ENCODE peak calls at places on chromosomes 16 and 17, in ten cellular contexts. V is HCT116; Y is body of pancreas; F is neural progenitor cell; J is K562; W is NT2/D1; R is Peyer's patch; T is MM.1S; K is psoas muscle; H is CD8-positive, alpha-beta T cell. D is an unnamed sample. For H3K4me1, the result is how much of the 10 kb centered on the place peaks cover.

GRCh38 chr16:79509221-79509631 is 91.3 kb downstream of the MAF start:
- DNase-seq in V (no peak), Y (peak), F (peak), J (no peak), W (no peak), R (no peak), T (no peak), K (peak), H (no peak), D (no peak)

GRCh38 chr16:50539822-50540710 is 8.1 kb upstream of the NKD1 start:
- DNase-seq in V (no peak), Y (no peak), F (peak), J (no peak), W (no peak), R (no peak), T (no peak), K (no peak), H (no peak), D (peak)

GRCh38 chr17:42288078-42288984 is at the start of gene STAT5A:
- DNase-seq in V (no peak), Y (peak), F (peak), J (peak), W (peak), R (peak), T (peak), K (peak), H (peak), D (peak)

GRCh38 chr17:80822700-80823410 is 168.8 kb upstream of the CHMP6 start:
- DNase-seq in V (no peak), Y (no peak), F (no peak), J (no peak), W (no peak), R (peak), T (peak), K (no peak), H (no peak), D (peak)

GRCh38 chr17:79192503-79193500 is 118.2 kb downstream of the ENGASE start:
- DNase-seq in V (no peak), Y (peak), F (peak), J (peak), W (peak), R (no peak), T (peak), K (peak), H (peak), D (no peak)

GRCh38 chr16:57028086-57028485 is 38.7 kb downstream of the NLRC5 start:
- DNase-seq in V (no peak), Y (no peak), F (no peak), J (no peak), W (peak), R (no peak), T (peak), K (no peak), H (no peak), D (peak)

GRCh38 chr17:44417553-44417952 is 28.1 kb upstream of the ITGA2B start:
- DNase-seq in V (peak), Y (no peak), F (no peak), J (no peak), W (no peak), R (no peak), T (no peak), K (no peak), H (no peak), D (no peak)

GRCh38 chr17:55680983-55681382 is 41.7 kb downstream of the TMEM100 start:
- DNase-seq in V (no peak), Y (no peak), F (no peak), J (no peak), W (no peak), R (no peak), T (no peak), K (no peak), H (no peak), D (no peak)

GRCh38 chr16:87924041-87924851 is 12.1 kb downstream of the CA5A start:
- DNase-seq in V (no peak), Y (peak), F (no peak), J (no peak), W (no peak), R (no peak), T (no peak), K (no peak), H (no peak), D (no peak)

GRCh38 chr16:1042776-1043349 is 29.7 kb upstream of the SSTR5 start:
- DNase-seq in V (no peak), Y (peak), F (no peak), J (peak), W (no peak), R (no peak), T (peak), K (no peak), H (no peak), D (no peak)

GRCh38 chr17:61463068-61463980 is 11.1 kb downstream of the TBX4 start:
- DNase-seq in V (no peak), Y (no peak), F (no peak), J (peak), W (no peak), R (peak), T (no peak), K (no peak), H (no peak), D (peak)

GRCh38 chr17:61467416-61468262 is 15.4 kb downstream of the TBX4 start:
- DNase-seq in V (peak), Y (peak), F (peak), J (peak), W (no peak), R (peak), T (no peak), K (no peak), H (no peak), D (peak)

GRCh38 chr17:61464121-61464905 is 12.1 kb downstream of the TBX4 start:
- DNase-seq in V (no peak), Y (no peak), F (no peak), J (no peak), W (no peak), R (peak), T (no peak), K (no peak), H (no peak), D (no peak)

GRCh38 chr17:61466246-61466645 is 14.0 kb downstream of the TBX4 start:
- DNase-seq in V (no peak), Y (no peak), F (no peak), J (no peak), W (no peak), R (peak), T (no peak), K (no peak), H (no peak), D (no peak)

GRCh38 chr17:61465550-61466237 is 13.5 kb downstream of the TBX4 start:
- DNase-seq in V (no peak), Y (no peak), F (no peak), J (no peak), W (no peak), R (peak), T (no peak), K (no peak), H (no peak), D (no peak)
- H3K4me1 ChIP-seq in V (under half), Y (under half), F (under half), J (under half), W (under half), R (under half), T (under half), K (under half), H (under half), D (half or more)

DNA sequence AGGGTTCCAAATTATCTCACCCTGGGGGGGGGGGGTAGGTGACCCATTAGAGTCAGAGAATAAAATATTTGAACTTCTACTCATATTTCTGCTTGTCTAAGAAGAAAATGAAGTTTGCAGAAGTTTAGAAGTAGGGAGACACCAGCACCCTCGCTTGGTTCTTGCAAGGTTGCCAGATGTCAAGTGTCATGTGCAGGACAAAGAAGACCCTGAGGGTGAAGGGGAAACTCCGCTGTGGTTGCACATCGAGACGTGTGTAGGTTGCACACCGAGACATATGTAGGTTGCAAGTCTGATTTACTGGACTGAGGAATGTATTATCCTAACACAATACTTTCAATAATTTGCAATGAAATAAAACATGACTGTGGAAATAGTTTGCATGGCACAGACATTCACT is 42.4 kb upstream of the IRF8 start:
- DNase-seq in V (no peak), Y (no peak), F (no peak), J (no peak), W (no peak), R (no peak), T (no peak), K (no peak), H (no peak), D (no peak)
- H3K4me1 ChIP-seq in V (under half), Y (under half), F (under half), J (under half), W (under half), R (under half), T (under half), K (under half), H (under half), D (under half)

GRCh38 chr17:16962804-16963203 is 9.1 kb downstream of the TNFRSF13B start:
- DNase-seq in V (peak), Y (no peak), F (no peak), J (peak), W (no peak), R (no peak), T (no peak), K (no peak), H (no peak), D (no peak)
- H3K4me1 ChIP-seq in V (under half), Y (under half), F (under half), J (under half), W (under half), R (under half), T (half or more), K (under half), H (under half), D (under half)

GRCh38 chr17:4946312-4946976 is 1.9 kb downstream of the PFN1 start:
- DNase-seq in V (no peak), Y (no peak), F (no peak), J (no peak), W (no peak), R (no peak), T (no peak), K (no peak), H (no peak), D (no peak)

GRCh38 chr17:4948166-4948996 is at the start of gene PFN1:
- DNase-seq in V (peak), Y (peak), F (peak), J (peak), W (peak), R (peak), T (peak), K (peak), H (peak), D (peak)

GRCh38 chr17:4945944-4946280 is 2.4 kb downstream of the PFN1 start:
- DNase-seq in V (no peak), Y (no peak), F (no peak), J (no peak), W (no peak), R (no peak), T (no peak), K (no peak), H (no peak), D (no peak)

GRCh38 chr17:4947411-4948165 is 742 bp downstream of the PFN1 start:
- DNase-seq in V (no peak), Y (peak), F (peak), J (peak), W (no peak), R (peak), T (peak), K (peak), H (peak), D (no peak)

DNA sequence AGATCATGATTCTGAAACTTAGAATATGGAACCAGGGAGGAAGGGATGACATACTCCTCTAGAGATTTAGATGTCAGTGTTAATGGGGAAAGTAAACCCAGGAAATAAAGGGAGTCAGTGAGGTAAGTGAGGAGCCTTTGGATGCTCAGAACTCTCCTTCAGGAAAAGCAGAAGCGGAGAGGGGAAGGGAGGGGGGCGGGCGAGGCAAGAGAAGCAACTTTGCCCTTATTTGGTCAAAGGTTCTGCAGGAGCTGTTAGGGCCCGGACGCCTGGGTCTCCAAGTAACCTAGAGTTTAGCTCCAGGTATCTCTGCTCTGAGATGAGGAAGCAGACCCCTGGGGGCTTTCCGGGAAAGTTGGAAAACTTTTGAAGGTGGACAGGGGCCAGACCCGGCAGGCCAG is 1.3 kb downstream of the PFN1 start:
- DNase-seq in V (no peak), Y (no peak), F (peak), J (peak), W (no peak), R (no peak), T (no peak), K (no peak), H (no peak), D (no peak)
- H3K4me1 ChIP-seq in V (half or more), Y (under half), F (under half), J (under half), W (under half), R (under half), T (under half), K (under half), H (half or more), D (under half)

GRCh38 chr16:18782697-18783429 is 7.3 kb downstream of the RPS15A start:
- DNase-seq in V (no peak), Y (no peak), F (no peak), J (no peak), W (no peak), R (no peak), T (no peak), K (no peak), H (no peak), D (no peak)

GRCh38 chr16:18788828-18789514 is 1.2 kb downstream of the RPS15A start:
- DNase-seq in V (no peak), Y (no peak), F (no peak), J (no peak), W (no peak), R (no peak), T (peak), K (no peak), H (no peak), D (no peak)

GRCh38 chr16:18789515-18789849 is 652 bp downstream of the RPS15A start:
- DNase-seq in V (no peak), Y (no peak), F (no peak), J (no peak), W (no peak), R (no peak), T (no peak), K (no peak), H (no peak), D (no peak)

GRCh38 chr16:18783430-18784341 is 6.4 kb downstream of the RPS15A start:
- DNase-seq in V (no peak), Y (no peak), F (no peak), J (no peak), W (no peak), R (no peak), T (no peak), K (no peak), H (no peak), D (no peak)

DNA sequence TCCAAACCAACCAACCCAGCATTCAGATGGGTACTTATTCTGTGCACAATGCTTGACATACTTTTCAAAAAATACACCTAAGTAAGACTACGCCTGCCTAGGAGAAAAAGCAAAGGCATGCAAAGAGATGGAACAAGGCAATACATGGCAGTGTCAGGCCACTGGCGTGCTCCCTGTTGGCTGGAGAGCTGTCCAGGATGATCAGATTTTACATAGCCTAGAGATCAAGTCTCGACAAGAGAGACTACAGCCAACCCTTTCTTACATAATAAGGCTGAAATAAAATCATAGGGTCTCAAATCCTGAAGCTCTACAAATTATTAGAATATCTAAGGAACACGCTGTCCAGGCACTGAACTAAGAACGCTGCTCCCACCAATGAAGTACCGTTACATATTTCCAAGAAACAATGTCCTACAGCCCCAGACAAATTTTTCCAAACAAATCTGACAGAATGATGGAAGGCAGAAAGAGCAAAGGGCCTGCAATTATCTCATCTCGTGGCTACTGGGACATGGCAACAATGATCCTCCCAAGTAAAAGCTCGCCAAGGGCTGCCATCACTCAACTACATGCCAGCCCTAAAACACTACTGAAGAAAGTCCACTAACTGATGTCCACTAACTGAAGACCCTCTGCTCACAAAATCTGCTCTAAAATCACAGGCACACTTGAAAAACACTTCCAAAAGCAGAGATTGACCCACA is 5.1 kb downstream of the RPS15A start:
- DNase-seq in V (no peak), Y (no peak), F (no peak), J (no peak), W (no peak), R (no peak), T (no peak), K (no peak), H (no peak), D (no peak)
- H3K4me1 ChIP-seq in V (under half), Y (under half), F (under half), J (under half), W (under half), R (under half), T (under half), K (half or more), H (under half), D (under half)

D was measured in Caco-2.